ENCODE peak calls at places on chromosomes 12 and 14, in seven cellular contexts. One of them, this sample, is unnamed.

GRCh38 chr14:29927596-29928341 is at the start of gene PRKD1:
- DNase-seq in mucosa of descending colon: peak
- DNase-seq in activated naive CD8-positive, alpha-beta T cell treated with anti-CD3 and anti-CD28 coated beads, Interleukin-2, amount 50 U/mL, for 24 hours: no peak
- DNase-seq in HFF-Myc: no peak
- DNase-seq in hypothalamus: peak
- DNase-seq in Panc1: no peak
- DNase-seq in caudate nucleus: no peak
- DNase-seq in this sample: no peak

GRCh38 chr14:81565441-81566290 is 32.0 kb upstream of the SEL1L start:
- DNase-seq in mucosa of descending colon: no peak
- DNase-seq in activated naive CD8-positive, alpha-beta T cell treated with anti-CD3 and anti-CD28 coated beads, Interleukin-2, amount 50 U/mL, for 24 hours: peak
- DNase-seq in HFF-Myc: no peak
- DNase-seq in hypothalamus: peak
- DNase-seq in Panc1: no peak
- DNase-seq in caudate nucleus: no peak
- DNase-seq in this sample: peak

GRCh38 chr12:4762773-4763172 is 42.6 kb downstream of the GALNT8 start:
- DNase-seq in mucosa of descending colon: no peak
- DNase-seq in activated naive CD8-positive, alpha-beta T cell treated with anti-CD3 and anti-CD28 coated beads, Interleukin-2, amount 50 U/mL, for 24 hours: no peak
- DNase-seq in HFF-Myc: no peak
- DNase-seq in hypothalamus: no peak
- DNase-seq in Panc1: no peak
- DNase-seq in caudate nucleus: no peak
- DNase-seq in this sample: no peak

GRCh38 chr12:90836689-90837088 is 118.3 kb downstream of the CCER1 start:
- DNase-seq in mucosa of descending colon: no peak
- DNase-seq in activated naive CD8-positive, alpha-beta T cell treated with anti-CD3 and anti-CD28 coated beads, Interleukin-2, amount 50 U/mL, for 24 hours: no peak
- DNase-seq in HFF-Myc: no peak
- DNase-seq in hypothalamus: no peak
- DNase-seq in Panc1: no peak
- DNase-seq in caudate nucleus: no peak
- DNase-seq in this sample: no peak

GRCh38 chr12:64992641-64993040 is 128.5 kb downstream of the WIF1 start:
- DNase-seq in mucosa of descending colon: no peak
- DNase-seq in activated naive CD8-positive, alpha-beta T cell treated with anti-CD3 and anti-CD28 coated beads, Interleukin-2, amount 50 U/mL, for 24 hours: no peak
- DNase-seq in HFF-Myc: no peak
- DNase-seq in hypothalamus: no peak
- DNase-seq in Panc1: no peak
- DNase-seq in caudate nucleus: no peak
- DNase-seq in this sample: no peak

GRCh38 chr12:94172973-94173372 is 24.6 kb downstream of the PLXNC1 start:
- DNase-seq in mucosa of descending colon: no peak
- DNase-seq in activated naive CD8-positive, alpha-beta T cell treated with anti-CD3 and anti-CD28 coated beads, Interleukin-2, amount 50 U/mL, for 24 hours: no peak
- DNase-seq in HFF-Myc: peak
- DNase-seq in hypothalamus: no peak
- DNase-seq in Panc1: no peak
- DNase-seq in caudate nucleus: no peak
- DNase-seq in this sample: no peak

GRCh38 chr14:89443002-89443660 is 26.1 kb upstream of the FOXN3 start:
- DNase-seq in mucosa of descending colon: no peak
- DNase-seq in activated naive CD8-positive, alpha-beta T cell treated with anti-CD3 and anti-CD28 coated beads, Interleukin-2, amount 50 U/mL, for 24 hours: no peak
- DNase-seq in HFF-Myc: no peak
- DNase-seq in hypothalamus: no peak
- DNase-seq in Panc1: no peak
- DNase-seq in caudate nucleus: no peak
- DNase-seq in this sample: no peak

GRCh38 chr12:2922329-2922728 is 31.6 kb downstream of the TULP3 start:
- DNase-seq in mucosa of descending colon: no peak
- DNase-seq in activated naive CD8-positive, alpha-beta T cell treated with anti-CD3 and anti-CD28 coated beads, Interleukin-2, amount 50 U/mL, for 24 hours: no peak
- DNase-seq in HFF-Myc: no peak
- DNase-seq in hypothalamus: no peak
- DNase-seq in Panc1: no peak
- DNase-seq in caudate nucleus: no peak
- DNase-seq in this sample: no peak

GRCh38 chr12:99131761-99132199 is 486.7 kb downstream of the APAF1 start:
- DNase-seq in mucosa of descending colon: no peak
- DNase-seq in activated naive CD8-positive, alpha-beta T cell treated with anti-CD3 and anti-CD28 coated beads, Interleukin-2, amount 50 U/mL, for 24 hours: no peak
- DNase-seq in HFF-Myc: no peak
- DNase-seq in hypothalamus: peak
- DNase-seq in Panc1: no peak
- DNase-seq in caudate nucleus: no peak
- DNase-seq in this sample: peak

GRCh38 chr12:21502164-21502496 is 541 bp downstream of the GOLT1B start:
- DNase-seq in mucosa of descending colon: no peak
- DNase-seq in activated naive CD8-positive, alpha-beta T cell treated with anti-CD3 and anti-CD28 coated beads, Interleukin-2, amount 50 U/mL, for 24 hours: peak
- DNase-seq in HFF-Myc: no peak
- DNase-seq in hypothalamus: no peak
- DNase-seq in Panc1: no peak
- DNase-seq in caudate nucleus: no peak
- DNase-seq in this sample: no peak

GRCh38 chr12:29066061-29066588 is 83.0 kb upstream of the FAR2 start:
- DNase-seq in mucosa of descending colon: no peak
- DNase-seq in activated naive CD8-positive, alpha-beta T cell treated with anti-CD3 and anti-CD28 coated beads, Interleukin-2, amount 50 U/mL, for 24 hours: no peak
- DNase-seq in HFF-Myc: peak
- DNase-seq in hypothalamus: peak
- DNase-seq in Panc1: no peak
- DNase-seq in caudate nucleus: no peak
- DNase-seq in this sample: no peak

GRCh38 chr14:99420711-99421110 is 59.9 kb downstream of the SETD3 start:
- DNase-seq in mucosa of descending colon: peak
- DNase-seq in activated naive CD8-positive, alpha-beta T cell treated with anti-CD3 and anti-CD28 coated beads, Interleukin-2, amount 50 U/mL, for 24 hours: no peak
- DNase-seq in HFF-Myc: peak
- DNase-seq in hypothalamus: no peak
- DNase-seq in Panc1: no peak
- DNase-seq in caudate nucleus: no peak
- DNase-seq in this sample: no peak

GRCh38 chr12:110717037-110717436 is 25.7 kb downstream of the PPP1CC start:
- DNase-seq in mucosa of descending colon: no peak
- DNase-seq in activated naive CD8-positive, alpha-beta T cell treated with anti-CD3 and anti-CD28 coated beads, Interleukin-2, amount 50 U/mL, for 24 hours: no peak
- DNase-seq in HFF-Myc: no peak
- DNase-seq in hypothalamus: no peak
- DNase-seq in Panc1: no peak
- DNase-seq in caudate nucleus: no peak
- DNase-seq in this sample: no peak

GRCh38 chr12:21248679-21249078 is 86.0 kb downstream of the SLCO1A2 start:
- DNase-seq in mucosa of descending colon: no peak
- DNase-seq in activated naive CD8-positive, alpha-beta T cell treated with anti-CD3 and anti-CD28 coated beads, Interleukin-2, amount 50 U/mL, for 24 hours: no peak
- DNase-seq in HFF-Myc: no peak
- DNase-seq in hypothalamus: no peak
- DNase-seq in Panc1: no peak
- DNase-seq in caudate nucleus: no peak
- DNase-seq in this sample: no peak

GRCh38 chr12:27434673-27435565 is 11.6 kb upstream of the SMCO2 start:
- DNase-seq in mucosa of descending colon: no peak
- DNase-seq in activated naive CD8-positive, alpha-beta T cell treated with anti-CD3 and anti-CD28 coated beads, Interleukin-2, amount 50 U/mL, for 24 hours: peak
- DNase-seq in HFF-Myc: no peak
- DNase-seq in hypothalamus: peak
- DNase-seq in Panc1: no peak
- DNase-seq in caudate nucleus: no peak
- DNase-seq in this sample: no peak